ENCODE peak calls at places on chromosomes 16 and 17, in five cellular contexts. One of them, this sample, is unnamed. For H3K4me1, the result is how much of the 10 kb centered on the place peaks cover.

GRCh38 chr16:84199861-84200260 is 8.9 kb downstream of the ADAD2 start:
- DNase-seq in endothelial cell of umbilical vein: no peak
- DNase-seq in IMR-90: no peak
- DNase-seq in neuronal stem cell: no peak
- DNase-seq in GM23338: no peak
- DNase-seq in this sample: peak

GRCh38 chr16:56836410-56836834 is 28.6 kb upstream of the SLC12A3 start:
- DNase-seq in endothelial cell of umbilical vein: no peak
- DNase-seq in IMR-90: no peak
- DNase-seq in neuronal stem cell: no peak
- DNase-seq in GM23338: no peak
- DNase-seq in this sample: no peak

GRCh38 chr16:68784226-68784625 is 47.1 kb downstream of the CDH1 start:
- DNase-seq in endothelial cell of umbilical vein: no peak
- DNase-seq in IMR-90: no peak
- DNase-seq in neuronal stem cell: no peak
- DNase-seq in GM23338: no peak
- DNase-seq in this sample: no peak

GRCh38 chr17:81308161-81308560 is 13.1 kb upstream of the SLC38A10 start:
- DNase-seq in endothelial cell of umbilical vein: no peak
- DNase-seq in IMR-90: no peak
- DNase-seq in neuronal stem cell: no peak
- DNase-seq in GM23338: no peak
- DNase-seq in this sample: no peak

GRCh38 chr16:53511403-53512280 is 8.6 kb upstream of the AKTIP start:
- DNase-seq in endothelial cell of umbilical vein: no peak
- DNase-seq in IMR-90: no peak
- DNase-seq in neuronal stem cell: no peak
- DNase-seq in GM23338: no peak
- DNase-seq in this sample: no peak

GRCh38 chr17:70187383-70187782 is 18.1 kb downstream of the KCNJ2 start:
- DNase-seq in endothelial cell of umbilical vein: no peak
- DNase-seq in IMR-90: peak
- DNase-seq in neuronal stem cell: no peak
- DNase-seq in GM23338: no peak
- DNase-seq in this sample: peak

GRCh38 chr17:21294321-21295035 is 10.0 kb downstream of the MAP2K3 start:
- DNase-seq in endothelial cell of umbilical vein: no peak
- DNase-seq in IMR-90: no peak
- DNase-seq in neuronal stem cell: no peak
- DNase-seq in GM23338: no peak
- DNase-seq in this sample: peak

GRCh38 chr17:77375108-77375507 is 234.3 kb downstream of the SEC14L1 start:
- DNase-seq in endothelial cell of umbilical vein: no peak
- DNase-seq in IMR-90: no peak
- DNase-seq in neuronal stem cell: no peak
- DNase-seq in GM23338: no peak
- DNase-seq in this sample: peak

GRCh38 chr16:86996081-86996480 is 321.1 kb downstream of the C16orf95 start:
- DNase-seq in endothelial cell of umbilical vein: no peak
- DNase-seq in IMR-90: no peak
- DNase-seq in neuronal stem cell: no peak
- DNase-seq in GM23338: no peak
- DNase-seq in this sample: peak

GRCh38 chr17:74089869-74090464 is 113.5 kb upstream of the RPL38 start:
- DNase-seq in endothelial cell of umbilical vein: no peak
- DNase-seq in IMR-90: no peak
- DNase-seq in neuronal stem cell: peak
- DNase-seq in GM23338: peak
- DNase-seq in this sample: no peak

GRCh38 chr17:7460850-7461660 is 16.2 kb downstream of the CHRNB1 start:
- DNase-seq in endothelial cell of umbilical vein: no peak
- DNase-seq in IMR-90: no peak
- DNase-seq in neuronal stem cell: no peak
- DNase-seq in GM23338: peak
- DNase-seq in this sample: peak

GRCh38 chr16:67157106-67157748 is 2.5 kb downstream of the TRADD start:
- DNase-seq in endothelial cell of umbilical vein: no peak
- DNase-seq in IMR-90: no peak
- DNase-seq in neuronal stem cell: no peak
- DNase-seq in GM23338: no peak
- DNase-seq in this sample: peak

GRCh38 chr16:70573451-70574121 is 50.0 kb downstream of the SF3B3 start:
- DNase-seq in endothelial cell of umbilical vein: peak
- DNase-seq in IMR-90: peak
- DNase-seq in neuronal stem cell: no peak
- DNase-seq in GM23338: peak
- DNase-seq in this sample: peak

GRCh38 chr17:44086364-44087311 is 16.1 kb downstream of the G6PC3 start:
- DNase-seq in endothelial cell of umbilical vein: peak
- DNase-seq in IMR-90: peak
- DNase-seq in neuronal stem cell: peak
- DNase-seq in GM23338: peak
- DNase-seq in this sample: peak

DNA sequence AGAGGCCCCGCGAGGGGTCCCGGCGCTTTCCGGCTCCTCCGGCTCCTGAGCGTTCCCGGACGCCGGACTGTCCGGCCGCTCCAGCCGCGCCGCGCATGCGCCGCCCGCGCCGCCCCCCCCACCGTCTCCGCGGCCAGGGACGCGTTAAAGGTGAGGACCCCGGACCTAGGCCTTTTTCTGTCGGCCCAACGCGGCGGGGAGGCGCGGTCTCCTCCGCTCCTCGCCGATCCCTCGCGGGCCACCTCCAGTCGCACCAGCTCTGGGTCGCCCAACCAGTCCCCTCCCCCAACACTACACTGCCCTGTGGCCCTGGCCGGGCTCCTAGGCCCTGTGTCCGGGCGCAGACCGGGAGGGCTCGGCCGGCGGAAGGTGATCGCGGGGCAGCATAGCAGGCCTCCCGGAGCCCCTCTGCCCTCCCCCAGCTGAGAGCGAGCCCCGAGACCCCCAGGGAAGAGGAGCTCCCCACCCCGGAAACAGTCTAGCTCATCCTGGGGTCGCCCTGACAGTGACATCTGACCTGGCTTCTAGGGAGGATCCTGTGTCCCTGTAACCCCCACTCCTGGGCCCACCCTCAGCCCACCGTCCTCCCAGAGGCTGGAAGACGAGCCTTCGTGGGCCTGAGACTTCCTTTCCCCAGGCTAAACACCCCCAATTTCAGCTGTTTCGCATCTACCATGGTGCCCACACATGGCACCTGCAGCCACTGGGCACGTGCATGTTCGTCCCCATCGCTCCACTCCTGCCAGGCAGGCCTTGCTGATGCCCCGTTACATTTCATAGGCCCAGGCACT is 14.7 kb upstream of the BCAR1 start:
- DNase-seq in endothelial cell of umbilical vein: peak
- DNase-seq in IMR-90: peak
- DNase-seq in neuronal stem cell: peak
- DNase-seq in GM23338: peak
- DNase-seq in this sample: peak
- H3K4me1 ChIP-seq in endothelial cell of umbilical vein: under half
- H3K4me1 ChIP-seq in IMR-90: under half
- H3K4me1 ChIP-seq in neuronal stem cell: under half
- H3K4me1 ChIP-seq in GM23338: under half
- H3K4me1 ChIP-seq in this sample: under half

GRCh38 chr17:51768706-51769105 is 389.8 kb downstream of the CA10 start:
- DNase-seq in endothelial cell of umbilical vein: no peak
- DNase-seq in IMR-90: no peak
- DNase-seq in neuronal stem cell: no peak
- DNase-seq in GM23338: no peak
- DNase-seq in this sample: no peak
- H3K4me2 ChIP-seq in endothelial cell of umbilical vein: no peak
- H3K4me2 ChIP-seq in IMR-90: no peak
- H3K4me2 ChIP-seq in neuronal stem cell: no peak
- H3K4me2 ChIP-seq in GM23338: no peak
- H3K4me2 ChIP-seq in this sample: no peak

DNA sequence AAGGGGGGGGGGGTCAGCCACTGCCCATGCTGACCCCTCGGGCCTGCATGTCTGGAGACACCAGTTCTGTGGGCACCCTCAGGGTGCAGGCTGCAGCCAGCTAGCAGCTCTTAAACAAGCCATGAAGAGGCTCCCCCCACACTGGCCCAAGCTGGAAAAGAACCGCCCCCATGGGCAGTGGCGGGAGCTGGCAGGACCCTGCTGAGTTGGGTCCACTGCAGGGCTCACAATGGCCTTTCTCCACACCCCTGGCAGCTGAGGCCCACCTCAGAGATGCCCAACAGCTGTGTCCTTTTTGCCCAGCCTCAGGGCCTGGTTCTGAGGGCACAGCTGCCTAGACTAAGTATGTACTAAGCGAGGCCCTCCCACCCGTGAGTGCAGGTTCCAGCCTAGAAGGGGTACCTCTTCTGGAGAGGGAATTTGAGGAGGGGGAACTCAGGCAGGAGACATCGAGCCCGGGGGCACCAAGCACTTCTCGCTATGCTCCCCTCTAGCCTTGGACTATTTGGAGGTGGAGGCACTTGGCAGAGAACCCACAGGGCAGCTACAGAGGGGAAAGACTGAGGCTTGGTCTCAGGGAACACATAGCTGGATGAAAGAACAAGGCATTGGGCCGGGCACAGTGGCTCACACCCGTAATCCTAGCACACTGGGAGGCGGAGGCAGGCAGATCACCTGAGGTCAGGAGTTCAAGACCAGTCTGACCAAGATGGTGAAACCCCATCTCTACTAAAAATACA is 3.2 kb downstream of the THRA start:
- DNase-seq in endothelial cell of umbilical vein: no peak
- DNase-seq in IMR-90: no peak
- DNase-seq in neuronal stem cell: no peak
- DNase-seq in GM23338: no peak
- DNase-seq in this sample: peak
- H3K4me1 ChIP-seq in endothelial cell of umbilical vein: under half
- H3K4me1 ChIP-seq in IMR-90: under half
- H3K4me1 ChIP-seq in neuronal stem cell: half or more
- H3K4me1 ChIP-seq in GM23338: half or more
- H3K4me1 ChIP-seq in this sample: half or more

DNA sequence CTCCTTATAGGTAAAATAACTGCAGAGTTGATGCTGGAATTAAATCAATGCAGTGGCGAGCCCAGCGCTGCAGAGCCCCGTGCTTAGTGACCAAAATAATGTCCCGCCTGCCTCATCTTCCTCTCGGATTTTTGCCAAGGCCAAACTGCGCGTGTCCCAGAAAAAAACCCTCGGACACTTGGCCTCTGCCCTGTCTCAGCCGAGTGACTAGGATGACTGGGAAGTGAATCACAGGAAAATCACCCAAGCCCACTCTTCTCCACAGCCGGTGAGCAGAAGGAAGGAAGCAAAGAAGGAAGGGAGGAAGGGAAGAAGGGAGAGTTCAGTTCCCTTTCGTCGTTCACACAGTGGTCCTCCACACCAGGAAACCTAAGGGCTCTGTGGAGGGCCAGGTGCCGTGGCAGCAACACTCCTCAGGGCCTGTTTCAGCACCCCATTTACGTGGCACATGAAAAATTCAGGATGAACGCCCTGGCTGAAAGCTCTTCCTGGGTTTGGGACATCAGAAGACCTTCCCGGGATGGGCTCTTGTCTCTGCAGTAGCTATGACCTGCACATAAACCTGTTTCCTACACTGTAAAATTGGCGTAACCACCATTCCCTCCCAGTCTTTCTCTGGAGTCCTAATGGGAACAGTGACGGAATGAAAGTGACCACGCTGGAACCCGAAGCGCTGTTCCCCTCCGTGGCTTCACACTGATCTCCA is 25.4 kb upstream of the HOXB13 start:
- DNase-seq in endothelial cell of umbilical vein: no peak
- DNase-seq in IMR-90: no peak
- DNase-seq in neuronal stem cell: no peak
- DNase-seq in GM23338: no peak
- DNase-seq in this sample: peak
- H3K4me2 ChIP-seq in endothelial cell of umbilical vein: peak
- H3K4me2 ChIP-seq in IMR-90: no peak
- H3K4me2 ChIP-seq in neuronal stem cell: no peak
- H3K4me2 ChIP-seq in GM23338: no peak
- H3K4me2 ChIP-seq in this sample: no peak

GRCh38 chr16:1315081-1316032 is 5.9 kb downstream of the UBE2I start:
- DNase-seq in endothelial cell of umbilical vein: no peak
- DNase-seq in IMR-90: no peak
- DNase-seq in neuronal stem cell: no peak
- DNase-seq in GM23338: no peak
- DNase-seq in this sample: peak
- H3K4me1 ChIP-seq in endothelial cell of umbilical vein: under half
- H3K4me1 ChIP-seq in IMR-90: under half
- H3K4me1 ChIP-seq in neuronal stem cell: under half
- H3K4me1 ChIP-seq in GM23338: under half
- H3K4me1 ChIP-seq in this sample: under half

DNA sequence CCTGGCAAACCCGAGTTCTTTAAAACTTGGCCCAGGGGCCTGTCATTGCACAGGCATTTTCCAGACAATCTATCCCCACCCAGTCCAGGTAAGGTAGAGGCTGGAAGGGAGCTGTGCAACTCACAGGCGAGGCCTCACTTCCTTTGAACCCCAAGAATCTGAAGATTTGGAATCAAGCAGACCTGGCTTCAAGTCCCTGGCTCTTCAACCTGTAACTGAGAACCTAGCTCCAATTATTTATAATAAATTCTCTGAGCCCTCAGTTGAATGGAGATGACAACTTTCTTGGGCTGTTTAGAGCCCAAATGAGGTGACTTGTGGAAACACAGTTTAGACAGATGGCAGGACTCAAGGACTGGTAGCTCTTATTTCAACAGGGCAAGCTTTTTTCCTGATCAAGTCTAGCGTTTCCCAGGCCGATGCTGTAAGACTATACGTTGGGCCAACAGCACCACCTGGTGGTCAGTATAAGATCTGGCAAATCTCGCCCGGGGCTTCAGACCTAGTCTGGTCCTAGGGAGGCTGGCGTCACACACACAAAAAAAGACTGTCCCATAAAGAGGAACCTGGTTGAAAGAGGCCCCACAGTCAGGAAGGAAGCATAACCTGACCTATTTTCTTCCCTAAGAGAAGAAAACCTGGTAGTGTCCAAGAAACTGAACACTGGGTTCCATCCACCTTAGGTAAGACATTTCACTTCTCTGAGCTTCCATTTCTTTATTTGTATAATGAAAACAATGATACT is 117.9 kb downstream of the C17orf67 start:
- DNase-seq in endothelial cell of umbilical vein: peak
- DNase-seq in IMR-90: peak
- DNase-seq in neuronal stem cell: peak
- DNase-seq in GM23338: peak
- DNase-seq in this sample: peak
- H3K4me2 ChIP-seq in endothelial cell of umbilical vein: no peak
- H3K4me2 ChIP-seq in IMR-90: no peak
- H3K4me2 ChIP-seq in neuronal stem cell: no peak
- H3K4me2 ChIP-seq in GM23338: no peak
- H3K4me2 ChIP-seq in this sample: no peak

GRCh38 chr17:2909853-2910234 is 113.6 kb downstream of the RAP1GAP2 start:
- DNase-seq in endothelial cell of umbilical vein: no peak
- DNase-seq in IMR-90: no peak
- DNase-seq in neuronal stem cell: no peak
- DNase-seq in GM23338: no peak
- DNase-seq in this sample: peak
- H3K4me1 ChIP-seq in endothelial cell of umbilical vein: under half
- H3K4me1 ChIP-seq in IMR-90: under half
- H3K4me1 ChIP-seq in neuronal stem cell: under half
- H3K4me1 ChIP-seq in GM23338: under half
- H3K4me1 ChIP-seq in this sample: under half

This sample was measured in osteoblast.